ENCODE peak calls at places on chromosomes 16 and 17, in four cellular contexts. B is HepG2, T is HCT116, N is K562. E is an unnamed sample.

GRCh38 chr17:35373984-35374765 is 754 bp upstream of the SLFN11 start:
- DNase-seq in B (no peak), T (no peak), N (no peak), E (peak)

GRCh38 chr16:48197294-48197693 is 41.5 kb upstream of the ABCC12 start:
- DNase-seq in B (no peak), T (no peak), N (no peak), E (no peak)

GRCh38 chr17:34133350-34133749 is 121.7 kb upstream of the CCL2 start:
- DNase-seq in B (no peak), T (no peak), N (no peak), E (no peak)

GRCh38 chr16:67173323-67173722 is 3.0 kb downstream of the NOL3 start:
- DNase-seq in B (no peak), T (no peak), N (no peak), E (no peak)

GRCh38 chr17:54902611-54903010 is 2.0 kb downstream of the TOM1L1 start:
- DNase-seq in B (no peak), T (no peak), N (no peak), E (peak)

GRCh38 chr16:56734429-56734828 is 4.5 kb downstream of the NUP93 start:
- DNase-seq in B (no peak), T (no peak), N (peak), E (no peak)

GRCh38 chr17:16915752-16916556 is 56.0 kb downstream of the TNFRSF13B start:
- DNase-seq in B (peak), T (peak), N (peak), E (peak)

GRCh38 chr17:64747938-64748540 is 85.9 kb upstream of the SMURF2 start:
- DNase-seq in B (no peak), T (no peak), N (no peak), E (no peak)

GRCh38 chr17:7130626-7131467 is 16.2 kb upstream of the ASGR2 start:
- DNase-seq in B (no peak), T (no peak), N (no peak), E (no peak)

GRCh38 chr16:67647111-67647651 is 2.2 kb downstream of the CARMIL2 start:
- DNase-seq in B (no peak), T (no peak), N (no peak), E (peak)

GRCh38 chr17:51912939-51913338 is 245.6 kb downstream of the CA10 start:
- DNase-seq in B (no peak), T (no peak), N (no peak), E (no peak)

GRCh38 chr16:69201787-69202186 is 14.8 kb downstream of the SNTB2 start:
- DNase-seq in B (no peak), T (no peak), N (no peak), E (no peak)

GRCh38 chr16:73171901-73172619 is 124.1 kb upstream of the ZFHX3 start:
- DNase-seq in B (no peak), T (no peak), N (no peak), E (peak)

GRCh38 chr16:24045641-24046040 is 209.9 kb downstream of the PRKCB start:
- DNase-seq in B (no peak), T (no peak), N (no peak), E (peak)

DNA sequence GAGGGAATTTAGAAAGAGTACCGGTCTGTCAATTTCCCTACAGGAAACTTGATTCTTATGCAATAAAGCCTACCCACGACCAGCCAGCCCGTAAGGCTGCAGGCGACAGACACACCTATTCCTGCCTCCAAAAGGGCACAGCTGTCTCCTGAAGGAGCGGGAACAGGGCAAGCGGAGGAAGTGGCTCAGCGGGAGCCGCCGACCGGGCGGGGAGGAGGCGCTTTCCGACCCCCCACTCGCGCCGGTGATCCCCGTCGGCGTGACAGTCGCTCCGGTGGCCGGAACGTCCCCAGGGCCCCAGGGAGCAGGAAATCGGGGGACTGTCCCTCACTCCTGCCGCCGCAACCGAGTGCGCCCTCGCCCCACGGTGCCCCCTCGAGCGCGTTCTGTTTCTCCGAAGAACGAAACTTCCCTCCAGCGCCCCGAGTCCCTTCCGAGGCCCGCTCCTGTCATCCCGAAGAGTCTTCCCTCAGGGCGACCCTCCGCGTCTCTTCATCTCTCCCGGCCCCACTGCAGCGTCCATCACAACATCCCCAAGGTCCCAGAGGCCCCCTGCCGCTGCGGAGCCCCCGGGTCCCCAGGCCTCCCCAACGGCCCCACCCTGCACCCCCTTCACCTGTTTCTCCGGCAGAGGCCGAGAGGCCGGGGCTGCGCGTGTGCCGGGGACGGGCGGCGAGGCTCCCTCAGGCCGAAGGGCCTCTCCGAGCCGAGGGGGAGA is 420 bp downstream of the STAT3 start:
- DNase-seq in B (no peak), T (no peak), N (peak), E (peak)
- TF ChIP-seq ELF1 in B (no peak), T (no peak), N (peak), E (no peak)

GRCh38 chr17:71441098-71441497 is 679.7 kb upstream of the SOX9 start:
- DNase-seq in B (no peak), T (peak), N (no peak), E (no peak)

GRCh38 chr17:71436479-71436878 is 684.3 kb upstream of the SOX9 start:
- DNase-seq in B (no peak), T (no peak), N (no peak), E (no peak)

GRCh38 chr17:71437176-71437575 is 683.6 kb upstream of the SOX9 start:
- DNase-seq in B (no peak), T (no peak), N (no peak), E (no peak)

GRCh38 chr17:71440513-71440912 is 680.3 kb upstream of the SOX9 start:
- DNase-seq in B (no peak), T (no peak), N (no peak), E (no peak)

DNA sequence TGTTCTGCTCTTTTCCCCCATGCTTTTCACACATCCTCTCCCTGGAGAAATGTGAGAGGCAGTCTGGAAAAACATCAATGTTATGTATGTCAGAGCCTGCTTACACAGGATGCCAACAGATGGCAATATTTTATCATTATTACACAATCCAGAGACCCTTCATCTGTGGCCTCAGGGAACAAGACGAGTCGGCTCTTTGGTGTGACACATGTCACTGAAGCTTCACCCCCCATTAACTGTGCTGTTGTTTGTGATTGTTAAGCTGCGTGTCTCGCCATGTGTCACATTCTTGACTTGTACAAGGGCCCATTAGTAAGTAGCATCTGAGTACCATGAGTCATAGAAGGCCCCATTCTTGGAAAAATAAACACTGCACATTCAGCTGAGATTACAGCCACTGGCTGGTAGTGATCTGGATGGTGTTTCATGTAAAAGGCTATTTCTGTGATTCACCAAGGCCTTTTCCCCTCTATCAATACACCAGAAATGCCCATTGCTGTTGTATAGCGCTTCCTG is 682.1 kb upstream of the SOX9 start:
- DNase-seq in B (peak), T (peak), N (no peak), E (peak)
- TF ChIP-seq ELF1 in B (no peak), T (no peak), N (no peak), E (no peak)

GRCh38 chr16:83044589-83044988 is 417.8 kb downstream of the CDH13 start:
- DNase-seq in B (no peak), T (no peak), N (no peak), E (no peak)
- TF ChIP-seq ELF1 in B (no peak), T (no peak), N (no peak), E (no peak)

DNA sequence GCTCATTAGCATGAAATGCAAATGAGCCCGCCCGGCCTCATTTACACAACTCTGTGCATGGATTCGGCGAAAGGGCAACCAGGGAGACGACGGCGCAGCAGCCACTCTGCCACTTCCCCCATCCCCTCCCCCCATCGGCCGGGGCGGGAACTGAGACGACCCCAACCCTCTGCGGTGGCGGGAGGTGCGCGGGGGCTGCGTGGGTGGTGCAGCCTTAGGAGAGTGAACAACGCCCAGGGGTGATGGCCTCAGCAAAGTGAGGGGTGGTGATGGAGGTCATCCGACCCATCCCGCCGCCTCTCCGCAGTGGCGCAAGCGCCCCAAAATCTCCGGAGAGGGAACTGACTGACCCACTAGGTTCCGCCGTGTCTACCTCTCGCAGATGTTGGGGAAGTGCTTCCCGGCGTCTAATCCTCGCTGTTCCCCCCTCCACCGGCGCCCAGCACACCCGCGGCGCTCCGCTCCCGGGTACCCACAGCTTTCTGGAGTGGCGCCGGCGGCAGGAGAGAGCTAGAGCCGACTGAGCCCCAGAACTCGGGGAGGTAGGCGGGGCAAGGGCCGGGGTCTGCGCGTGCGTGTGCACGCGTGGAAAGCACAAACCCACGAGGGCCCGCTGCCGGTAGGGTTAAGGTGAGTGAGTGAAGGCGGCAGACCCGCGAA is 1.4 kb upstream of the CACNA1G start:
- DNase-seq in B (no peak), T (no peak), N (no peak), E (no peak)
- TF ChIP-seq ELF1 in B (no peak), T (no peak), N (no peak), E (no peak)